ENCODE peak calls at places on chromosomes 13 and 19, in ten cellular contexts. V is HT1080; T is activated naive CD4-positive, alpha-beta T cell treated with anti-CD3 and anti-CD28 coated beads, Interleukin-2, amount 10 ng/mL, durations not matched to agents 7 days and 5 days; Q is mammary epithelial cell; L is thyroid gland; C is HT-29; K is stimulated activated CD4-positive, alpha-beta T cell treated with anti-CD3 and anti-CD28 coated beads, Interleukin-15, amount 100 ng/mL, for 1 hour; I is pulmonary artery endothelial cell; P is mucosa of gallbladder; W is activated T-helper 9 cell treated with anti-CD3 and anti-CD28 coated beads, Interleukin-2, amount 50 U/mL, for 16 hours. Z is an unnamed sample.

GRCh38 chr13:112113355-112113754 is 46.4 kb downstream of the SOX1 start:
- DNase-seq in T (no peak), C (peak), I (no peak), V (no peak), W (no peak), P (no peak), K (no peak), L (no peak), Q (no peak), Z (no peak)

GRCh38 chr19:44498988-44499387 is 1.3 kb downstream of the ZNF180 start:
- DNase-seq in T (no peak), P (no peak), I (no peak), Q (no peak), L (no peak), W (no peak), C (no peak), K (no peak), V (no peak), Z (no peak)

GRCh38 chr19:29665826-29666633 is 769 bp downstream of the PLEKHF1 start:
- DNase-seq in Q (peak), K (no peak), L (peak), C (peak), W (no peak), P (peak), T (no peak), V (peak), I (no peak), Z (peak)

GRCh38 chr13:47334173-47334572 is 437.3 kb upstream of the HTR2A start:
- DNase-seq in I (no peak), L (no peak), K (no peak), T (no peak), W (no peak), P (no peak), Q (no peak), C (no peak), V (peak), Z (no peak)

GRCh38 chr19:37114001-37114400 is 35.8 kb downstream of the ZNF420 start:
- DNase-seq in P (no peak), Q (no peak), L (no peak), T (no peak), K (no peak), W (no peak), C (peak), I (no peak), V (no peak), Z (no peak)

GRCh38 chr13:28574617-28575142 is 79.8 kb upstream of the FLT1 start:
- DNase-seq in T (no peak), P (peak), W (no peak), V (peak), C (peak), I (peak), K (no peak), L (no peak), Q (peak), Z (no peak)

GRCh38 chr19:49194408-49194807 is 36.8 kb downstream of the TRPM4 start:
- DNase-seq in L (no peak), Q (no peak), W (no peak), C (no peak), V (no peak), K (no peak), P (no peak), I (no peak), T (no peak), Z (no peak)

GRCh38 chr13:91946498-91947070 is 548.2 kb downstream of the GPC5 start:
- DNase-seq in K (no peak), V (peak), P (no peak), T (no peak), Q (peak), W (no peak), I (no peak), L (peak), C (peak), Z (no peak)

GRCh38 chr19:20999731-21000352 is 20.6 kb upstream of the ZNF430 start:
- DNase-seq in I (peak), K (peak), W (peak), L (peak), Q (peak), P (peak), T (peak), V (peak), C (no peak), Z (peak)

GRCh38 chr13:48571121-48571901 is 38.4 kb upstream of the RCBTB2 start:
- DNase-seq in I (no peak), V (no peak), W (no peak), T (no peak), L (peak), C (no peak), P (peak), Q (peak), K (no peak), Z (no peak)

GRCh38 chr13:36674337-36675212 is 755 bp downstream of the SERTM1 start:
- DNase-seq in T (no peak), P (no peak), Q (no peak), W (no peak), L (no peak), I (no peak), V (no peak), K (no peak), C (no peak), Z (no peak)

GRCh38 chr13:76719955-76720354 is 166.2 kb downstream of the KCTD12 start:
- DNase-seq in P (no peak), V (no peak), Q (no peak), T (no peak), I (no peak), L (no peak), C (no peak), W (no peak), K (no peak), Z (no peak)

GRCh38 chr13:99464441-99464949 is 36.8 kb upstream of the TM9SF2 start:
- DNase-seq in P (no peak), Q (no peak), L (no peak), K (no peak), C (no peak), W (no peak), V (no peak), T (no peak), I (no peak), Z (no peak)

GRCh38 chr19:43429395-43429794 is 14.7 kb downstream of the TEX101 start:
- DNase-seq in L (no peak), Q (no peak), P (no peak), I (no peak), K (no peak), V (no peak), C (no peak), W (no peak), T (no peak), Z (no peak)

GRCh38 chr19:16273005-16273404 is 51.6 kb upstream of the KLF2 start:
- DNase-seq in K (no peak), W (no peak), P (no peak), Q (no peak), T (no peak), I (no peak), C (no peak), V (no peak), L (no peak), Z (no peak)

GRCh38 chr13:49679244-49679643 is 12.0 kb downstream of the EBPL start:
- DNase-seq in L (peak), T (peak), C (peak), W (no peak), I (no peak), K (no peak), P (no peak), V (no peak), Q (no peak), Z (no peak)

GRCh38 chr13:24618219-24618955 is 61.8 kb upstream of the ATP12A start:
- DNase-seq in Q (no peak), W (peak), K (peak), P (no peak), I (no peak), L (peak), V (peak), T (peak), C (peak), Z (no peak)

GRCh38 chr13:48954086-48954485 is 21.6 kb upstream of the FNDC3A start:
- DNase-seq in Q (peak), I (no peak), C (no peak), V (peak), K (no peak), P (no peak), T (no peak), L (no peak), W (no peak), Z (no peak)

GRCh38 chr13:99356216-99357089 is 49.3 kb upstream of the GPR183 start:
- DNase-seq in C (no peak), P (peak), L (no peak), K (no peak), V (peak), I (peak), Q (no peak), T (peak), W (no peak), Z (peak)

GRCh38 chr13:90640976-90641375 is 706.5 kb upstream of the MIR17HG start:
- DNase-seq in C (no peak), Q (peak), I (no peak), W (no peak), L (no peak), T (no peak), V (peak), P (no peak), K (no peak), Z (no peak)

GRCh38 chr13:31476266-31476665 is 263.1 kb upstream of the RXFP2 start:
- DNase-seq in P (no peak), C (no peak), K (no peak), L (no peak), T (no peak), Q (no peak), W (no peak), I (no peak), V (peak), Z (no peak)

GRCh38 chr19:42229855-42230331 is 9.8 kb downstream of the ZNF526 start:
- DNase-seq in W (no peak), V (no peak), I (no peak), P (no peak), L (no peak), Q (no peak), C (no peak), K (no peak), T (no peak), Z (no peak)

GRCh38 chr13:77860621-77861020 is 58.0 kb downstream of the EDNRB start:
- DNase-seq in V (peak), Q (no peak), C (no peak), P (no peak), L (no peak), W (no peak), I (peak), K (no peak), T (no peak), Z (no peak)

GRCh38 chr19:46100344-46100743 is 24.1 kb downstream of the IGFL3 start:
- DNase-seq in W (no peak), P (no peak), I (no peak), V (no peak), L (no peak), Q (no peak), K (no peak), C (no peak), T (no peak), Z (no peak)

GRCh38 chr19:48695743-48696352 is at the start of gene FUT2:
- DNase-seq in T (no peak), C (peak), P (peak), Q (no peak), I (no peak), V (no peak), W (no peak), K (no peak), L (no peak), Z (no peak)

GRCh38 chr13:30868806-30869470 is 37.1 kb upstream of the MEDAG start:
- DNase-seq in L (no peak), T (no peak), I (no peak), P (no peak), K (no peak), V (no peak), W (no peak), Q (no peak), C (peak), Z (no peak)

GRCh38 chr13:31029129-31029528 is 96.7 kb downstream of the TEX26 start:
- DNase-seq in C (no peak), P (no peak), V (peak), Q (no peak), I (no peak), K (no peak), W (no peak), L (no peak), T (no peak), Z (no peak)

GRCh38 chr13:111117289-111117688 is 2.2 kb downstream of the ARHGEF7 start:
- DNase-seq in K (no peak), T (no peak), V (no peak), C (no peak), L (no peak), P (no peak), I (no peak), W (no peak), Q (no peak), Z (no peak)

GRCh38 chr19:16143399-16144215 is at the start of gene HSH2D:
- DNase-seq in W (peak), T (peak), L (peak), K (peak), P (peak), C (peak), V (no peak), Q (peak), I (no peak), Z (peak)

GRCh38 chr13:22086593-22086992 is 415.7 kb downstream of the FGF9 start:
- DNase-seq in K (no peak), Q (no peak), L (no peak), P (no peak), W (no peak), C (no peak), T (no peak), V (no peak), I (no peak), Z (no peak)

GRCh38 chr19:15511671-15512424 is 3.5 kb downstream of the CYP4F22 start:
- DNase-seq in L (no peak), Q (no peak), W (no peak), C (no peak), I (no peak), K (no peak), V (no peak), P (no peak), T (no peak), Z (no peak)

GRCh38 chr13:27170221-27170520 is 1.4 kb downstream of the USP12 start:
- DNase-seq in K (no peak), T (no peak), C (no peak), V (no peak), Q (peak), I (no peak), L (no peak), P (no peak), W (no peak), Z (no peak)

GRCh38 chr13:113832631-113833030 is 31.2 kb downstream of the GAS6 start:
- DNase-seq in K (no peak), Q (no peak), P (no peak), T (no peak), W (no peak), C (no peak), V (no peak), L (no peak), I (no peak), Z (peak)

GRCh38 chr19:36850646-36851442 is at the start of gene ZNF345:
- DNase-seq in L (peak), T (peak), V (peak), W (peak), K (peak), P (peak), Q (peak), I (peak), C (no peak), Z (peak)

GRCh38 chr19:9381367-9381785 is 18.6 kb downstream of the ZNF177 start:
- DNase-seq in I (no peak), W (no peak), P (no peak), C (no peak), Q (no peak), T (no peak), V (no peak), K (no peak), L (no peak), Z (no peak)

GRCh38 chr19:2140193-2140545 is 11.2 kb downstream of the AP3D1 start:
- DNase-seq in V (no peak), I (no peak), W (no peak), Q (no peak), L (no peak), C (no peak), P (no peak), T (no peak), K (no peak), Z (no peak)

GRCh38 chr13:72284791-72285190 is 417.8 kb upstream of the DACH1 start:
- DNase-seq in C (no peak), K (no peak), L (no peak), V (peak), I (no peak), Q (no peak), W (no peak), T (no peak), P (no peak), Z (no peak)

GRCh38 chr19:18961767-18962423 is 20.9 kb upstream of the HOMER3 start:
- DNase-seq in I (no peak), T (peak), K (no peak), Q (no peak), P (no peak), C (no peak), V (no peak), W (no peak), L (no peak), Z (no peak)

GRCh38 chr19:11699931-11700794 is 38.6 kb downstream of the ZNF823 start:
- DNase-seq in W (no peak), P (no peak), I (peak), V (peak), L (no peak), T (no peak), K (no peak), C (peak), Q (peak), Z (no peak)